ENCODE peak calls at places on chromosomes 4 and X, in five cellular contexts. One of them, this sample, is unnamed.

GRCh38 chr4:52560844-52561280 is 98.2 kb downstream of the USP46 start:
- DNase-seq in IMR-90: peak; percentile 83
- DNase-seq in A549: no peak
- DNase-seq in SK-N-SH: no peak
- DNase-seq in PC-9: no peak
- DNase-seq in this sample: no peak

GRCh38 chr4:185512516-185512915 is 22.8 kb downstream of the PDLIM3 start:
- DNase-seq in A549: no peak
- DNase-seq in SK-N-SH: no peak
- DNase-seq in PC-9: no peak
- DNase-seq in IMR-90: peak; percentile 81
- DNase-seq in this sample: no peak

GRCh38 chr4:83716874-83717273 is 181.0 kb downstream of the GPAT3 start:
- DNase-seq in SK-N-SH: no peak
- DNase-seq in A549: no peak
- DNase-seq in IMR-90: no peak
- DNase-seq in PC-9: no peak
- DNase-seq in this sample: no peak

GRCh38 chr4:110480741-110481271 is 4.9 kb downstream of the ENPEP start:
- DNase-seq in SK-N-SH: no peak
- DNase-seq in PC-9: no peak
- DNase-seq in IMR-90: no peak
- DNase-seq in A549: no peak
- DNase-seq in this sample: no peak

GRCh38 chr4:82524570-82525152 is 37.1 kb downstream of the TMEM150C start:
- DNase-seq in IMR-90: no peak
- DNase-seq in A549: no peak
- DNase-seq in SK-N-SH: no peak
- DNase-seq in PC-9: peak; percentile 34
- DNase-seq in this sample: no peak

GRCh38 chr4:52038109-52038912 is at the start of gene SGCB:
- DNase-seq in A549: peak; percentile 37
- DNase-seq in PC-9: no peak
- DNase-seq in IMR-90: peak; percentile 31
- DNase-seq in SK-N-SH: peak; percentile 97
- DNase-seq in this sample: peak; percentile 73

GRCh38 chr4:87884976-87885574 is 52.3 kb downstream of the MEPE start:
- DNase-seq in SK-N-SH: peak; percentile 16
- DNase-seq in PC-9: no peak
- DNase-seq in A549: no peak
- DNase-seq in IMR-90: no peak
- DNase-seq in this sample: no peak

GRCh38 chr4:65535128-65535527 is 135.2 kb downstream of the EPHA5 start:
- DNase-seq in SK-N-SH: no peak
- DNase-seq in PC-9: no peak
- DNase-seq in A549: no peak
- DNase-seq in IMR-90: no peak
- DNase-seq in this sample: no peak

GRCh38 chr4:183995489-183996049 is 90.5 kb downstream of the STOX2 start:
- DNase-seq in A549: no peak
- DNase-seq in IMR-90: peak; percentile 32
- DNase-seq in PC-9: no peak
- DNase-seq in SK-N-SH: no peak
- DNase-seq in this sample: no peak
- H3K4me2 ChIP-seq in A549: no peak overlapping the region
- H3K4me2 ChIP-seq in IMR-90: no peak overlapping the region
- H3K4me2 ChIP-seq in PC-9: no peak overlapping the region
- H3K4me2 ChIP-seq in SK-N-SH: no peak overlapping the region
- H3K4me2 ChIP-seq in this sample: no peak overlapping the region

GRCh38 chrX:50770702-50771101 is 43.3 kb downstream of the SHROOM4 start:
- DNase-seq in A549: no peak
- DNase-seq in PC-9: peak; percentile 51
- DNase-seq in SK-N-SH: no peak
- DNase-seq in IMR-90: no peak
- DNase-seq in this sample: no peak
- H3K4me2 ChIP-seq in A549: no peak overlapping the region
- H3K4me2 ChIP-seq in PC-9: no peak overlapping the region
- H3K4me2 ChIP-seq in SK-N-SH: no peak overlapping the region
- H3K4me2 ChIP-seq in IMR-90: no peak overlapping the region
- H3K4me2 ChIP-seq in this sample: no peak overlapping the region

GRCh38 chrX:139905743-139906142 is 27.1 kb downstream of the ATP11C start:
- DNase-seq in SK-N-SH: no peak
- DNase-seq in A549: no peak
- DNase-seq in IMR-90: no peak
- DNase-seq in PC-9: no peak
- DNase-seq in this sample: peak; percentile 37
- H3K4me2 ChIP-seq in SK-N-SH: no peak overlapping the region
- H3K4me2 ChIP-seq in A549: no peak overlapping the region
- H3K4me2 ChIP-seq in IMR-90: no peak overlapping the region
- H3K4me2 ChIP-seq in PC-9: no peak overlapping the region
- H3K4me2 ChIP-seq in this sample: no peak overlapping the region

GRCh38 chrX:53261573-53261972 is 19.8 kb downstream of the IQSEC2 start:
- DNase-seq in IMR-90: no peak
- DNase-seq in PC-9: no peak
- DNase-seq in SK-N-SH: no peak
- DNase-seq in A549: no peak
- DNase-seq in this sample: no peak

GRCh38 chrX:53262918-53263394 is 18.4 kb downstream of the IQSEC2 start:
- DNase-seq in PC-9: peak; percentile 81
- DNase-seq in IMR-90: peak; percentile 55
- DNase-seq in A549: peak; percentile 61
- DNase-seq in SK-N-SH: no peak
- DNase-seq in this sample: no peak

GRCh38 chrX:53265771-53266170 is 15.6 kb downstream of the IQSEC2 start:
- DNase-seq in PC-9: peak; percentile 64
- DNase-seq in SK-N-SH: no peak
- DNase-seq in IMR-90: peak; percentile 69
- DNase-seq in A549: no peak
- DNase-seq in this sample: no peak

GRCh38 chrX:53262189-53262917 is 19.0 kb downstream of the IQSEC2 start:
- DNase-seq in IMR-90: no peak
- DNase-seq in SK-N-SH: no peak
- DNase-seq in PC-9: no peak
- DNase-seq in A549: no peak
- DNase-seq in this sample: no peak

DNA sequence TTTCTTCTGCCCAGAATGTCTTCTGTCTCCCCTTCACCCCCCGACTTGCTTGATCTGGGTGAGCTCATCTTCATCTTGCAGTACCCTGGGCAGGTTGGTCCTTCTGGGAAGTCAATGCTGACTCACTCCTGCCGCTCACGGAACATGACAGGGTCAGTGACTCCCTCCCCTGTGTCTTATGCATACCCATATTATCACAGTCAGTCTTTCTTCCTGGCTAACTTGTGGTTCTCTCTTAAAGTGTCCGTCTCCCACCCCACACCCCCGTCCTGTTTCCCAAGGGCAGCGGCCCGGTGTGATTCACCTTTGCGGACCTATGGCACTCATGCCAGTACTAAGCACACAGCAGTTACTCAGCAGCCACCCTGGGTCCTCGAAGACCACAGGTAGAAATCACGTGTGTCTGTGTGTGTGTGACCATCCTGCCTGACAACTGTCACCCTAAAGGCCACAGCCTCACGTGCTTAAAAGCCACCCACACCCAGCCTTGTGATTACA is 17.7 kb downstream of the IQSEC2 start:
- DNase-seq in PC-9: peak; percentile 81
- DNase-seq in IMR-90: peak; percentile 71
- DNase-seq in A549: peak; percentile 71
- DNase-seq in SK-N-SH: no peak
- DNase-seq in this sample: no peak
- H3K4me2 ChIP-seq in PC-9: peak overlapping the region; percentile 40
- H3K4me2 ChIP-seq in IMR-90: no peak overlapping the region
- H3K4me2 ChIP-seq in A549: peak overlapping the region; percentile 98
- H3K4me2 ChIP-seq in SK-N-SH: peak overlapping the region; percentile 60
- H3K4me2 ChIP-seq in this sample: no peak overlapping the region

GRCh38 chr4:30726090-30726668 is 6.0 kb downstream of the PCDH7 start:
- DNase-seq in A549: no peak
- DNase-seq in IMR-90: no peak
- DNase-seq in SK-N-SH: no peak
- DNase-seq in PC-9: peak; percentile 53
- DNase-seq in this sample: no peak

GRCh38 chr4:30724217-30724616 is 4.0 kb downstream of the PCDH7 start:
- DNase-seq in IMR-90: no peak
- DNase-seq in SK-N-SH: no peak
- DNase-seq in PC-9: no peak
- DNase-seq in A549: no peak
- DNase-seq in this sample: no peak

GRCh38 chr4:30727409-30727808 is 7.2 kb downstream of the PCDH7 start:
- DNase-seq in PC-9: no peak
- DNase-seq in A549: no peak
- DNase-seq in IMR-90: no peak
- DNase-seq in SK-N-SH: no peak
- DNase-seq in this sample: no peak

GRCh38 chr4:30722916-30723270 is 2.7 kb downstream of the PCDH7 start:
- DNase-seq in IMR-90: no peak
- DNase-seq in SK-N-SH: peak; percentile 14
- DNase-seq in PC-9: no peak
- DNase-seq in A549: no peak
- DNase-seq in this sample: no peak

GRCh38 chr4:30725562-30725961 is 5.4 kb downstream of the PCDH7 start:
- DNase-seq in A549: no peak
- DNase-seq in PC-9: no peak
- DNase-seq in IMR-90: no peak
- DNase-seq in SK-N-SH: no peak
- DNase-seq in this sample: no peak
- H3K4me2 ChIP-seq in A549: no peak overlapping the region
- H3K4me2 ChIP-seq in PC-9: peak overlapping the region; percentile 99
- H3K4me2 ChIP-seq in IMR-90: peak overlapping the region; percentile 75
- H3K4me2 ChIP-seq in SK-N-SH: no peak overlapping the region
- H3K4me2 ChIP-seq in this sample: no peak overlapping the region

GRCh38 chr4:152539556-152540292 is 3.8 kb upstream of the FBXW7 start:
- DNase-seq in IMR-90: no peak
- DNase-seq in A549: no peak
- DNase-seq in SK-N-SH: no peak
- DNase-seq in PC-9: no peak
- DNase-seq in this sample: peak; percentile 19

GRCh38 chr4:152536545-152537182 is 772 bp upstream of the FBXW7 start:
- DNase-seq in IMR-90: peak; percentile 37
- DNase-seq in PC-9: peak; percentile 35
- DNase-seq in A549: peak; percentile 23
- DNase-seq in SK-N-SH: peak; percentile 52
- DNase-seq in this sample: no peak

GRCh38 chr4:152535903-152536544 is at the start of gene FBXW7:
- DNase-seq in A549: peak; percentile 87
- DNase-seq in IMR-90: peak; percentile 99
- DNase-seq in PC-9: peak; percentile 91
- DNase-seq in SK-N-SH: peak; percentile 97
- DNase-seq in this sample: peak; percentile 99

GRCh38 chr4:152540293-152540674 is 4.4 kb upstream of the FBXW7 start:
- DNase-seq in A549: no peak
- DNase-seq in PC-9: no peak
- DNase-seq in IMR-90: no peak
- DNase-seq in SK-N-SH: no peak
- DNase-seq in this sample: no peak

DNA sequence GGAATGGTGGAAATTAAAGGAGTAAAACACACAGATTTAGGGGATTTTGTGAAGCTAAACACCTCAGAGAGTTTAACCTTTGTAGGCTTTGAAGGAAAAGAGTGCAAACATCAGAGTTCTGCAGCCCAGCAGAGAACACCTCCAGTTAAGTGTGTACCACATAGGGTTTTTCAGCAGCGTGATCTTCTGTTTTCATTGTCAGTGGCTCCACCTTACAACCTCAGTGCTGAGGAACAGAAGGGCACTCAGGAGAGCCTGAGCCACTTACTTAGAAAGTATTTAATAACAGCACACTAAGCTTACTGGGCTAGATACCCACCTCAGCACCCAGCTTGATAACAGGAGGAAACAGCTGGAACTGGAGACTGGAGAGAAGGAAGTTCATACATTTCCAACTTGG is 2.0 kb upstream of the FBXW7 start:
- DNase-seq in IMR-90: no peak
- DNase-seq in PC-9: no peak
- DNase-seq in SK-N-SH: no peak
- DNase-seq in A549: no peak
- DNase-seq in this sample: no peak
- H3K4me2 ChIP-seq in IMR-90: no peak overlapping the region
- H3K4me2 ChIP-seq in PC-9: peak overlapping the region; percentile 88
- H3K4me2 ChIP-seq in SK-N-SH: peak overlapping the region; percentile 92
- H3K4me2 ChIP-seq in A549: peak overlapping the region; percentile 98
- H3K4me2 ChIP-seq in this sample: peak overlapping the region; percentile 93

DNA sequence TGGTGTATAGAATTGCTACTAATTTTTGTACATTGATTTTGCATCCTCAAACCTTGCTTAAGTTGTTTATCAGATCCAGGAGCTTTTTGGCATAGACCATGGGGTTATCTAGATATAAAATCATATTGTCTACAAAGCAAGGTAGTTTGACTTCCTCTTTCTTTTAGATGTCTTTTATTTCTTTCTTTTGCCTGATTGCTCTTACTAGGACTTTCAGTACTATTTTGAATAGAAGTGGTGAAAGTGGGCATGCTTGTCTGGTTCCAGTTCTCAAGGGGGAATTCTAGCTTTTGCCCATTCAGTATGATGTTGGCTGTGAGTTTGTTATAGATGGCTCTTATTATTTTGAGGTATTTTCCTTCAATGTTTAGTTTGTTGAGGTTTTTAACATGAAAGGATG is 187.9 kb upstream of the LCORL start:
- DNase-seq in PC-9: no peak
- DNase-seq in SK-N-SH: no peak
- DNase-seq in IMR-90: no peak
- DNase-seq in A549: no peak
- DNase-seq in this sample: no peak
- H3K4me2 ChIP-seq in PC-9: no peak overlapping the region
- H3K4me2 ChIP-seq in SK-N-SH: no peak overlapping the region
- H3K4me2 ChIP-seq in IMR-90: no peak overlapping the region
- H3K4me2 ChIP-seq in A549: no peak overlapping the region
- H3K4me2 ChIP-seq in this sample: no peak overlapping the region

GRCh38 chr4:89836897-89837384 is at the start of gene SNCA:
- DNase-seq in PC-9: no peak
- DNase-seq in A549: peak; percentile 28
- DNase-seq in SK-N-SH: peak; percentile 90
- DNase-seq in IMR-90: peak; percentile 21
- DNase-seq in this sample: peak; percentile 88
- H3K4me2 ChIP-seq in PC-9: peak within 1 kb of the TSS; percentile 84
- H3K4me2 ChIP-seq in A549: peak within 1 kb of the TSS; percentile 91
- H3K4me2 ChIP-seq in SK-N-SH: peak within 1 kb of the TSS; percentile 94
- H3K4me2 ChIP-seq in IMR-90: peak within 1 kb of the TSS; percentile 60
- H3K4me2 ChIP-seq in this sample: peak within 1 kb of the TSS; percentile 93

GRCh38 chrX:123432362-123433150 is 248.5 kb downstream of the GRIA3 start:
- DNase-seq in PC-9: no peak
- DNase-seq in A549: no peak
- DNase-seq in SK-N-SH: no peak
- DNase-seq in IMR-90: no peak
- DNase-seq in this sample: no peak
- H3K4me2 ChIP-seq in PC-9: no peak overlapping the region
- H3K4me2 ChIP-seq in A549: no peak overlapping the region
- H3K4me2 ChIP-seq in SK-N-SH: no peak overlapping the region
- H3K4me2 ChIP-seq in IMR-90: no peak overlapping the region
- H3K4me2 ChIP-seq in this sample: no peak overlapping the region